ENCODE peak calls at places on chromosome 15, in eight cellular contexts. One of them, this sample, is unnamed.

GRCh38 chr15:67461735-67462134 is 59.2 kb upstream of the C15orf61 start:
- DNase-seq in left ventricle myocardium inferior: no peak
- DNase-seq in BE2C: no peak
- DNase-seq in brain microvascular endothelial cell: no peak
- DNase-seq in lower lobe of right lung: no peak
- DNase-seq in prostate gland: no peak
- DNase-seq in fibroblast of lung: no peak
- DNase-seq in body of pancreas: no peak
- DNase-seq in this sample: no peak

GRCh38 chr15:84600687-84601554 is at the start of gene ZSCAN2:
- DNase-seq in brain microvascular endothelial cell: peak; percentile 95
- DNase-seq in BE2C: peak; percentile 98
- DNase-seq in body of pancreas: peak; percentile 96
- DNase-seq in prostate gland: peak; percentile 96
- DNase-seq in lower lobe of right lung: peak; percentile 97
- DNase-seq in left ventricle myocardium inferior: peak; percentile 97
- DNase-seq in fibroblast of lung: peak; percentile 92
- DNase-seq in this sample: peak; percentile 59

GRCh38 chr15:62412634-62413033 is 247.5 kb upstream of the C2CD4B start:
- DNase-seq in fibroblast of lung: no peak
- DNase-seq in brain microvascular endothelial cell: no peak
- DNase-seq in left ventricle myocardium inferior: no peak
- DNase-seq in lower lobe of right lung: no peak
- DNase-seq in prostate gland: no peak
- DNase-seq in body of pancreas: no peak
- DNase-seq in BE2C: no peak
- DNase-seq in this sample: no peak

GRCh38 chr15:33068531-33068990 is 126.0 kb downstream of the FMN1 start:
- DNase-seq in lower lobe of right lung: peak; percentile 89
- DNase-seq in fibroblast of lung: peak; percentile 42
- DNase-seq in left ventricle myocardium inferior: peak; percentile 21
- DNase-seq in BE2C: no peak
- DNase-seq in prostate gland: peak; percentile 93
- DNase-seq in brain microvascular endothelial cell: no peak
- DNase-seq in body of pancreas: peak; percentile 34
- DNase-seq in this sample: peak; percentile 14

GRCh38 chr15:79310612-79310984 is 314 bp upstream of the TMED3 start:
- DNase-seq in prostate gland: no peak
- DNase-seq in fibroblast of lung: peak; percentile 37
- DNase-seq in BE2C: no peak
- DNase-seq in brain microvascular endothelial cell: peak; percentile 7
- DNase-seq in body of pancreas: no peak
- DNase-seq in lower lobe of right lung: no peak
- DNase-seq in left ventricle myocardium inferior: no peak
- DNase-seq in this sample: no peak

GRCh38 chr15:58616171-58616570 is 133.3 kb downstream of the ADAM10 start:
- DNase-seq in brain microvascular endothelial cell: no peak
- DNase-seq in prostate gland: no peak
- DNase-seq in lower lobe of right lung: no peak
- DNase-seq in BE2C: no peak
- DNase-seq in fibroblast of lung: no peak
- DNase-seq in body of pancreas: no peak
- DNase-seq in left ventricle myocardium inferior: no peak
- DNase-seq in this sample: no peak

GRCh38 chr15:39199076-39199475 is 381.8 kb upstream of the THBS1 start:
- DNase-seq in fibroblast of lung: no peak
- DNase-seq in left ventricle myocardium inferior: peak; percentile 13
- DNase-seq in BE2C: peak; percentile 15
- DNase-seq in lower lobe of right lung: no peak
- DNase-seq in body of pancreas: no peak
- DNase-seq in prostate gland: no peak
- DNase-seq in brain microvascular endothelial cell: peak; percentile 23
- DNase-seq in this sample: peak; percentile 84

GRCh38 chr15:31571676-31572075 is 245.0 kb downstream of the KLF13 start:
- DNase-seq in brain microvascular endothelial cell: no peak
- DNase-seq in body of pancreas: no peak
- DNase-seq in lower lobe of right lung: no peak
- DNase-seq in BE2C: no peak
- DNase-seq in left ventricle myocardium inferior: no peak
- DNase-seq in prostate gland: no peak
- DNase-seq in fibroblast of lung: no peak
- DNase-seq in this sample: no peak

GRCh38 chr15:48675436-48675835 is 29.9 kb upstream of the FBN1 start:
- DNase-seq in left ventricle myocardium inferior: no peak
- DNase-seq in BE2C: no peak
- DNase-seq in brain microvascular endothelial cell: no peak
- DNase-seq in prostate gland: no peak
- DNase-seq in lower lobe of right lung: no peak
- DNase-seq in body of pancreas: no peak
- DNase-seq in fibroblast of lung: no peak
- DNase-seq in this sample: no peak

GRCh38 chr15:23483821-23484299 is 36.8 kb upstream of the GOLGA6L2 start:
- DNase-seq in BE2C: no peak
- DNase-seq in left ventricle myocardium inferior: no peak
- DNase-seq in body of pancreas: no peak
- DNase-seq in lower lobe of right lung: no peak
- DNase-seq in brain microvascular endothelial cell: no peak
- DNase-seq in prostate gland: no peak
- DNase-seq in fibroblast of lung: peak; percentile 30
- DNase-seq in this sample: no peak

GRCh38 chr15:23477920-23478319 is 30.9 kb upstream of the GOLGA6L2 start:
- DNase-seq in fibroblast of lung: no peak
- DNase-seq in brain microvascular endothelial cell: no peak
- DNase-seq in lower lobe of right lung: no peak
- DNase-seq in body of pancreas: no peak
- DNase-seq in BE2C: no peak
- DNase-seq in left ventricle myocardium inferior: no peak
- DNase-seq in prostate gland: no peak
- DNase-seq in this sample: no peak

GRCh38 chr15:23484870-23485269 is 37.8 kb upstream of the GOLGA6L2 start:
- DNase-seq in BE2C: no peak
- DNase-seq in body of pancreas: no peak
- DNase-seq in left ventricle myocardium inferior: no peak
- DNase-seq in fibroblast of lung: peak; percentile 5
- DNase-seq in prostate gland: no peak
- DNase-seq in lower lobe of right lung: no peak
- DNase-seq in brain microvascular endothelial cell: no peak
- DNase-seq in this sample: no peak

GRCh38 chr15:23482764-23483489 is 35.9 kb upstream of the GOLGA6L2 start:
- DNase-seq in fibroblast of lung: no peak
- DNase-seq in body of pancreas: no peak
- DNase-seq in BE2C: no peak
- DNase-seq in brain microvascular endothelial cell: no peak
- DNase-seq in lower lobe of right lung: no peak
- DNase-seq in prostate gland: no peak
- DNase-seq in left ventricle myocardium inferior: no peak
- DNase-seq in this sample: no peak

GRCh38 chr15:23482228-23482627 is 35.2 kb upstream of the GOLGA6L2 start:
- DNase-seq in lower lobe of right lung: no peak
- DNase-seq in prostate gland: no peak
- DNase-seq in BE2C: no peak
- DNase-seq in brain microvascular endothelial cell: no peak
- DNase-seq in left ventricle myocardium inferior: no peak
- DNase-seq in fibroblast of lung: no peak
- DNase-seq in body of pancreas: no peak
- DNase-seq in this sample: no peak
- H3K27me3 ChIP-seq in lower lobe of right lung: no peaks in the 10 kb centered on the region
- H3K27me3 ChIP-seq in prostate gland: no peaks in the 10 kb centered on the region
- H3K27me3 ChIP-seq in BE2C: no peaks in the 10 kb centered on the region
- H3K27me3 ChIP-seq in brain microvascular endothelial cell: no peaks in the 10 kb centered on the region
- H3K27me3 ChIP-seq in left ventricle myocardium inferior: no peaks in the 10 kb centered on the region
- H3K27me3 ChIP-seq in fibroblast of lung: no peaks in the 10 kb centered on the region
- H3K27me3 ChIP-seq in body of pancreas: no peaks in the 10 kb centered on the region
- H3K27me3 ChIP-seq in this sample: no peaks in the 10 kb centered on the region

GRCh38 chr15:68580026-68580882 is 1.5 kb downstream of the CORO2B start:
- DNase-seq in prostate gland: no peak
- DNase-seq in BE2C: no peak
- DNase-seq in lower lobe of right lung: no peak
- DNase-seq in left ventricle myocardium inferior: peak; percentile 54
- DNase-seq in body of pancreas: no peak
- DNase-seq in fibroblast of lung: no peak
- DNase-seq in brain microvascular endothelial cell: no peak
- DNase-seq in this sample: no peak

GRCh38 chr15:68578960-68579935 is at the start of gene CORO2B:
- DNase-seq in BE2C: peak; percentile 74
- DNase-seq in brain microvascular endothelial cell: no peak
- DNase-seq in left ventricle myocardium inferior: peak; percentile 54
- DNase-seq in fibroblast of lung: peak; percentile 63
- DNase-seq in lower lobe of right lung: no peak
- DNase-seq in body of pancreas: no peak
- DNase-seq in prostate gland: peak; percentile 6
- DNase-seq in this sample: no peak

GRCh38 chr15:68581725-68582124 is 2.9 kb downstream of the CORO2B start:
- DNase-seq in BE2C: no peak
- DNase-seq in fibroblast of lung: no peak
- DNase-seq in brain microvascular endothelial cell: no peak
- DNase-seq in left ventricle myocardium inferior: no peak
- DNase-seq in body of pancreas: no peak
- DNase-seq in lower lobe of right lung: no peak
- DNase-seq in prostate gland: no peak
- DNase-seq in this sample: no peak

GRCh38 chr15:68582236-68582635 is 3.4 kb downstream of the CORO2B start:
- DNase-seq in fibroblast of lung: no peak
- DNase-seq in lower lobe of right lung: no peak
- DNase-seq in brain microvascular endothelial cell: no peak
- DNase-seq in BE2C: no peak
- DNase-seq in left ventricle myocardium inferior: no peak
- DNase-seq in body of pancreas: no peak
- DNase-seq in prostate gland: no peak
- DNase-seq in this sample: no peak

GRCh38 chr15:68580883-68581155 is 2.0 kb downstream of the CORO2B start:
- DNase-seq in body of pancreas: no peak
- DNase-seq in left ventricle myocardium inferior: no peak
- DNase-seq in brain microvascular endothelial cell: no peak
- DNase-seq in fibroblast of lung: no peak
- DNase-seq in prostate gland: no peak
- DNase-seq in BE2C: no peak
- DNase-seq in lower lobe of right lung: no peak
- DNase-seq in this sample: no peak
- H3K4me3 ChIP-seq in body of pancreas: no peak overlapping the region
- H3K4me3 ChIP-seq in left ventricle myocardium inferior: peak overlapping the region; percentile 83
- H3K4me3 ChIP-seq in brain microvascular endothelial cell: no peak overlapping the region
- H3K4me3 ChIP-seq in fibroblast of lung: peak overlapping the region; percentile 14
- H3K4me3 ChIP-seq in prostate gland: no peak overlapping the region
- H3K4me3 ChIP-seq in BE2C: no peak overlapping the region
- H3K4me3 ChIP-seq in lower lobe of right lung: no peak overlapping the region
- H3K4me3 ChIP-seq in this sample: no peak overlapping the region

GRCh38 chr15:34753236-34753894 is 1.4 kb downstream of the GJD2 start:
- DNase-seq in fibroblast of lung: peak; percentile 57
- DNase-seq in prostate gland: no peak
- DNase-seq in body of pancreas: peak; percentile 29
- DNase-seq in left ventricle myocardium inferior: peak; percentile 14
- DNase-seq in lower lobe of right lung: no peak
- DNase-seq in brain microvascular endothelial cell: peak; percentile 50
- DNase-seq in BE2C: no peak
- DNase-seq in this sample: no peak
- H3K27me3 ChIP-seq in fibroblast of lung: peaks cover 34% of the 10 kb centered on the region
- H3K27me3 ChIP-seq in prostate gland: peaks cover 9% of the 10 kb centered on the region
- H3K27me3 ChIP-seq in body of pancreas: no peaks in the 10 kb centered on the region
- H3K27me3 ChIP-seq in left ventricle myocardium inferior: peaks cover 72% of the 10 kb centered on the region
- H3K27me3 ChIP-seq in lower lobe of right lung: peaks cover 61% of the 10 kb centered on the region
- H3K27me3 ChIP-seq in brain microvascular endothelial cell: peaks cover 29% of the 10 kb centered on the region
- H3K27me3 ChIP-seq in BE2C: peaks cover 8% of the 10 kb centered on the region
- H3K27me3 ChIP-seq in this sample: peaks cover 22% of the 10 kb centered on the region

DNA sequence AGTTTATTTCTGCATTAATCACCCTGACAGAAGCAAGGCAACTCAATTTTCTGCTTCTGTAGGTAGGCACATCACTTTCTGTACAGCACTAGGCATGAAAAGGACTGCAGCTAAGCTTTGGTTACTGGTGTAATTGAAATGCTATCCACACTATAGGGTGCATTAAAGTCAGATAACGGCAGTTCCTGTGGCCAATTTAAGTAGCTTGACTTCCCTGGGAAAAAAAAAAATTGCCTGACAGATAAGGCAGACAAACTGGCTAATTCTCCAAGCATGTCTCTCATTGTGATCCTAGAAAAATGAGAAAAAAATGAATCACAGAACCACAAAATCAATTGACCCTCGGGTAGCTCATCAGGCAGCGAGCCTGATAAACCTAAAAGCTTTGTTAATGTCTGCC is 151.4 kb downstream of the MEIS2 start:
- DNase-seq in fibroblast of lung: peak; percentile 59
- DNase-seq in lower lobe of right lung: no peak
- DNase-seq in body of pancreas: no peak
- DNase-seq in prostate gland: no peak
- DNase-seq in left ventricle myocardium inferior: no peak
- DNase-seq in BE2C: peak; percentile 19
- DNase-seq in brain microvascular endothelial cell: no peak
- DNase-seq in this sample: no peak
- H3K4me3 ChIP-seq in fibroblast of lung: no peak overlapping the region
- H3K4me3 ChIP-seq in lower lobe of right lung: no peak overlapping the region
- H3K4me3 ChIP-seq in body of pancreas: no peak overlapping the region
- H3K4me3 ChIP-seq in prostate gland: no peak overlapping the region
- H3K4me3 ChIP-seq in left ventricle myocardium inferior: no peak overlapping the region
- H3K4me3 ChIP-seq in BE2C: no peak overlapping the region
- H3K4me3 ChIP-seq in brain microvascular endothelial cell: no peak overlapping the region
- H3K4me3 ChIP-seq in this sample: no peak overlapping the region

GRCh38 chr15:45729146-45729545 is 94.3 kb downstream of the SQOR start:
- DNase-seq in fibroblast of lung: no peak
- DNase-seq in lower lobe of right lung: no peak
- DNase-seq in brain microvascular endothelial cell: no peak
- DNase-seq in BE2C: no peak
- DNase-seq in left ventricle myocardium inferior: no peak
- DNase-seq in prostate gland: no peak
- DNase-seq in body of pancreas: no peak
- DNase-seq in this sample: no peak

GRCh38 chr15:45731331-45731730 is 96.5 kb downstream of the SQOR start:
- DNase-seq in prostate gland: no peak
- DNase-seq in lower lobe of right lung: no peak
- DNase-seq in BE2C: no peak
- DNase-seq in fibroblast of lung: no peak
- DNase-seq in body of pancreas: no peak
- DNase-seq in brain microvascular endothelial cell: no peak
- DNase-seq in left ventricle myocardium inferior: no peak
- DNase-seq in this sample: no peak

GRCh38 chr15:45734244-45734643 is 99.4 kb downstream of the SQOR start:
- DNase-seq in lower lobe of right lung: no peak
- DNase-seq in fibroblast of lung: no peak
- DNase-seq in brain microvascular endothelial cell: no peak
- DNase-seq in body of pancreas: no peak
- DNase-seq in prostate gland: no peak
- DNase-seq in BE2C: no peak
- DNase-seq in left ventricle myocardium inferior: no peak
- DNase-seq in this sample: no peak

GRCh38 chr15:45728641-45729040 is 93.8 kb downstream of the SQOR start:
- DNase-seq in lower lobe of right lung: no peak
- DNase-seq in fibroblast of lung: no peak
- DNase-seq in body of pancreas: no peak
- DNase-seq in prostate gland: no peak
- DNase-seq in brain microvascular endothelial cell: no peak
- DNase-seq in left ventricle myocardium inferior: no peak
- DNase-seq in BE2C: no peak
- DNase-seq in this sample: no peak

GRCh38 chr15:45732544-45733130 is 97.8 kb downstream of the SQOR start:
- DNase-seq in BE2C: peak; percentile 39
- DNase-seq in prostate gland: peak; percentile 65
- DNase-seq in brain microvascular endothelial cell: no peak
- DNase-seq in body of pancreas: no peak
- DNase-seq in fibroblast of lung: no peak
- DNase-seq in left ventricle myocardium inferior: peak; percentile 34
- DNase-seq in lower lobe of right lung: no peak
- DNase-seq in this sample: no peak
- H3K27me3 ChIP-seq in BE2C: peaks cover 4% of the 10 kb centered on the region
- H3K27me3 ChIP-seq in prostate gland: no peaks in the 10 kb centered on the region
- H3K27me3 ChIP-seq in brain microvascular endothelial cell: no peaks in the 10 kb centered on the region
- H3K27me3 ChIP-seq in body of pancreas: no peaks in the 10 kb centered on the region
- H3K27me3 ChIP-seq in fibroblast of lung: no peaks in the 10 kb centered on the region
- H3K27me3 ChIP-seq in left ventricle myocardium inferior: no peaks in the 10 kb centered on the region
- H3K27me3 ChIP-seq in lower lobe of right lung: no peaks in the 10 kb centered on the region
- H3K27me3 ChIP-seq in this sample: no peaks in the 10 kb centered on the region

GRCh38 chr15:89332446-89332845 is 2.2 kb downstream of the POLG start:
- DNase-seq in prostate gland: no peak
- DNase-seq in left ventricle myocardium inferior: no peak
- DNase-seq in lower lobe of right lung: no peak
- DNase-seq in BE2C: peak; percentile 58
- DNase-seq in body of pancreas: no peak
- DNase-seq in brain microvascular endothelial cell: peak; percentile 14
- DNase-seq in fibroblast of lung: peak; percentile 16
- DNase-seq in this sample: no peak
- H3K4me3 ChIP-seq in prostate gland: no peak overlapping the region
- H3K4me3 ChIP-seq in left ventricle myocardium inferior: peak overlapping the region; percentile 93
- H3K4me3 ChIP-seq in lower lobe of right lung: peak overlapping the region; percentile 95
- H3K4me3 ChIP-seq in BE2C: no peak overlapping the region
- H3K4me3 ChIP-seq in body of pancreas: no peak overlapping the region
- H3K4me3 ChIP-seq in brain microvascular endothelial cell: peak overlapping the region; percentile 22
- H3K4me3 ChIP-seq in fibroblast of lung: no peak overlapping the region
- H3K4me3 ChIP-seq in this sample: no peak overlapping the region